ENCODE peak calls at places on chromosomes 7 and 10, in five cellular contexts. K is lower lobe of right lung; P is GM10248; T is naive thymus-derived CD8-positive, alpha-beta T cell; E is activated effector memory CD4-positive, alpha-beta T cell treated with Interleukin-2 at 50 U/mL for 16 hours. U is an unnamed sample.
A peak's percentile ranks its signal among the peaks of the same experiment; 100 is the strongest.

GRCh38 chr7:148773344-148773743 is 74.6 kb downstream of the CUL1 start:
- DNase-seq in P (no peak), T (no peak), K (no peak), E (peak; percentile 25), U (no peak)

GRCh38 chr7:25752967-25753791 is 398.8 kb upstream of the NFE2L3 start:
- DNase-seq in E (no peak), P (no peak), K (no peak), T (no peak), U (no peak)

GRCh38 chr10:124641282-124642075 is 102.7 kb downstream of the FAM53B start:
- DNase-seq in T (no peak), P (peak; percentile 60), K (no peak), E (peak; percentile 50), U (peak; percentile 76)

GRCh38 chr7:68014031-68014774 is 1017.6 kb downstream of the TYW1 start:
- DNase-seq in E (no peak), P (no peak), T (no peak), K (no peak), U (no peak)

GRCh38 chr10:124536496-124537050 is 75.0 kb downstream of the LHPP start:
- DNase-seq in T (no peak), K (no peak), P (no peak), E (no peak), U (no peak)

GRCh38 chr7:99623091-99623693 is 6.4 kb downstream of the ZSCAN25 start:
- DNase-seq in P (no peak), K (no peak), T (no peak), E (no peak), U (no peak)

GRCh38 chr10:132813001-132813401 is 27.1 kb upstream of the NKX6-2 start:
- DNase-seq in T (no peak), E (no peak), K (no peak), P (no peak), U (peak; percentile 20)

GRCh38 chr10:132879408-132880147 is 62.8 kb downstream of the CFAP46 start:
- DNase-seq in K (no peak), P (no peak), E (no peak), T (no peak), U (peak; percentile 38)

GRCh38 chr10:119546009-119546408 is 3.5 kb upstream of the RGS10 start:
- DNase-seq in E (no peak), P (no peak), K (no peak), T (no peak), U (no peak)

GRCh38 chr10:58576736-58577366 is 64.2 kb downstream of the BICC1 start:
- DNase-seq in E (no peak), P (no peak), K (no peak), T (no peak), U (no peak)

GRCh38 chr10:88553116-88553752 is 29.9 kb downstream of the RNLS start:
- DNase-seq in E (peak; percentile 4), T (peak; percentile 5), P (peak; percentile 60), K (no peak), U (no peak)

GRCh38 chr10:131183546-131184045 is 127.9 kb downstream of the TCERG1L start:
- DNase-seq in T (no peak), E (no peak), K (no peak), P (no peak), U (no peak)

GRCh38 chr10:95792874-95793285 is 36.9 kb downstream of the ENTPD1 start:
- DNase-seq in P (no peak), T (no peak), K (no peak), E (no peak), U (no peak)

GRCh38 chr10:29598861-29599311 is 35.9 kb downstream of the SVIL start:
- DNase-seq in K (no peak), P (no peak), E (no peak), T (no peak), U (no peak)

GRCh38 chr7:38839846-38840245 is 69.1 kb downstream of the VPS41 start:
- DNase-seq in K (no peak), T (no peak), E (no peak), P (no peak), U (peak; percentile 75)

GRCh38 chr10:103564799-103565365 is 71.4 kb downstream of the NEURL1 start:
- DNase-seq in P (peak; percentile 66), K (no peak), E (no peak), T (no peak), U (no peak)

GRCh38 chr7:2522780-2523433 is 3.3 kb downstream of the LFNG start:
- DNase-seq in P (no peak), K (no peak), E (no peak), T (no peak), U (no peak)

GRCh38 chr7:6116216-6116615 is 85.0 kb downstream of the ANKRD61 start:
- DNase-seq in T (no peak), E (no peak), P (no peak), K (no peak), U (no peak)

U was measured in Right ventricle myocardium superior.